ENCODE peak calls at places on chromosomes 16 and 17, in six cellular contexts. A, G, W, T, V and S are unnamed samples.

GRCh38 chr16:86910146-86910805 is 331.9 kb downstream of the FOXL1 start:
- DNase-seq in A (no peak), G (no peak), W (no peak), T (no peak), V (peak), S (no peak)

GRCh38 chr17:79187186-79187585 is 112.6 kb downstream of the ENGASE start:
- DNase-seq in A (no peak), G (no peak), W (no peak), T (no peak), V (no peak), S (no peak)

GRCh38 chr17:69067274-69068047 is 6.7 kb upstream of the ABCA9 start:
- DNase-seq in A (no peak), G (no peak), W (no peak), T (no peak), V (no peak), S (no peak)

GRCh38 chr16:356756-357155 is 4.2 kb upstream of the AXIN1 start:
- DNase-seq in A (no peak), G (no peak), W (no peak), T (no peak), V (no peak), S (no peak)

GRCh38 chr17:37465058-37465616 is 24.6 kb upstream of the DUSP14 start:
- DNase-seq in A (no peak), G (no peak), W (no peak), T (no peak), V (no peak), S (no peak)

GRCh38 chr17:68777856-68778694 is 176.9 kb upstream of the FAM20A start:
- DNase-seq in A (no peak), G (no peak), W (no peak), T (no peak), V (no peak), S (no peak)

GRCh38 chr16:27400751-27401620 is 988 bp upstream of the IL21R start:
- DNase-seq in A (no peak), G (no peak), W (no peak), T (no peak), V (no peak), S (no peak)

GRCh38 chr16:77511053-77511452 is 76.2 kb upstream of the ADAMTS18 start:
- DNase-seq in A (no peak), G (no peak), W (no peak), T (no peak), V (no peak), S (no peak)

GRCh38 chr16:48831081-48831722 is 221.2 kb upstream of the N4BP1 start:
- DNase-seq in A (no peak), G (no peak), W (no peak), T (no peak), V (no peak), S (no peak)

GRCh38 chr17:6023452-6023851 is 46.7 kb upstream of the WSCD1 start:
- DNase-seq in A (no peak), G (no peak), W (no peak), T (no peak), V (no peak), S (no peak)

GRCh38 chr17:43217614-43218087 is 6.0 kb downstream of the TMEM106A start:
- DNase-seq in A (no peak), G (no peak), W (no peak), T (peak), V (peak), S (no peak)

GRCh38 chr16:63689068-63689467 is 1432.8 kb downstream of the CDH11 start:
- DNase-seq in A (no peak), G (no peak), W (no peak), T (no peak), V (no peak), S (no peak)

GRCh38 chr17:4739122-4740024 is at the start of the genes CXCL16 and ZMYND15:
- DNase-seq in A (no peak), G (peak), W (peak), T (peak), V (no peak), S (no peak)

GRCh38 chr16:24077292-24077691 is 178.8 kb upstream of the CACNG3 start:
- DNase-seq in A (no peak), G (no peak), W (no peak), T (no peak), V (no peak), S (no peak)

GRCh38 chr16:19411298-19411697 is 6.4 kb upstream of the TMC5 start:
- DNase-seq in A (no peak), G (no peak), W (no peak), T (no peak), V (no peak), S (no peak)

GRCh38 chr17:56597495-56597990 is 4.0 kb downstream of the NOG start:
- DNase-seq in A (no peak), G (no peak), W (no peak), T (no peak), V (peak), S (no peak)

GRCh38 chr17:56596741-56597494 is 3.4 kb downstream of the NOG start:
- DNase-seq in A (no peak), G (no peak), W (no peak), T (no peak), V (no peak), S (no peak)

GRCh38 chr17:56594528-56595418 is 1.3 kb downstream of the NOG start:
- DNase-seq in A (no peak), G (no peak), W (no peak), T (peak), V (no peak), S (no peak)

GRCh38 chr17:56593741-56594527 is 435 bp downstream of the NOG start:
- DNase-seq in A (peak), G (peak), W (peak), T (peak), V (peak), S (no peak)

GRCh38 chr17:56595831-56596740 is 2.6 kb downstream of the NOG start:
- DNase-seq in A (no peak), G (no peak), W (no peak), T (no peak), V (peak), S (no peak)
- H3K4me3 ChIP-seq in A (no peak), G (peak), W (peak), T (peak), V (peak), S (peak)

DNA sequence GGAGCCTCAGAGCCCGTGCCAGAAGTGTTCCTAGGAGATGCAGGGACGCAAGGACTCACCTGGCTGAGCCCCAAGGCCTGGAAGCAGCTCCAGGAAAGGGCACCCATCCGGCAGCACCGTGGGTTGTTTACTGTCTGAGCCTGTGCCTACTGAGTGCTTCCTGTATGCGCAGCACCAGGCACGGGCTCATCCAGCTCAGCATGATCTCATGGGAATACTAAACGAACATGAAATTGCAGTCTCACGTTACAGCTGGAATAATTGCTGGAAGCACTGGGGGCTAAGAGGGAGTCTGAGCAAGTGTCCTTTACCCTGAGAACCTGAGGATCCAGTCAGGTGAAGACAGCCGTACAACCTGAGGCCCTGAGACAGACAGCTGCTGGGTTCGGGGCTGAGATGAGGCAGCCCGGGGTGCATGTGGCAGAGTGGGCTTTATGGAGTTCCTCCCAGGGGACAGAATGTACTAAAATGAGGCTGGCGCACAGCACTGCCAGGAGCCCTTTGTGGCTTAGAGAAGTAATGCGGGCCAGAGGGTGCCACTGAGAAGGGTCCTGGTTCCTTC is 5.4 kb downstream of the CTRL start:
- DNase-seq in A (peak), G (no peak), W (peak), T (no peak), V (no peak), S (no peak)
- H3K4me3 ChIP-seq in A (no peak), G (no peak), W (no peak), T (no peak), V (no peak), S (no peak)

GRCh38 chr16:89172171-89172900 is 788 bp downstream of the CDH15 start:
- DNase-seq in A (no peak), G (peak), W (no peak), T (no peak), V (no peak), S (no peak)
- H3K4me3 ChIP-seq in A (no peak), G (no peak), W (no peak), T (no peak), V (no peak), S (peak)

DNA sequence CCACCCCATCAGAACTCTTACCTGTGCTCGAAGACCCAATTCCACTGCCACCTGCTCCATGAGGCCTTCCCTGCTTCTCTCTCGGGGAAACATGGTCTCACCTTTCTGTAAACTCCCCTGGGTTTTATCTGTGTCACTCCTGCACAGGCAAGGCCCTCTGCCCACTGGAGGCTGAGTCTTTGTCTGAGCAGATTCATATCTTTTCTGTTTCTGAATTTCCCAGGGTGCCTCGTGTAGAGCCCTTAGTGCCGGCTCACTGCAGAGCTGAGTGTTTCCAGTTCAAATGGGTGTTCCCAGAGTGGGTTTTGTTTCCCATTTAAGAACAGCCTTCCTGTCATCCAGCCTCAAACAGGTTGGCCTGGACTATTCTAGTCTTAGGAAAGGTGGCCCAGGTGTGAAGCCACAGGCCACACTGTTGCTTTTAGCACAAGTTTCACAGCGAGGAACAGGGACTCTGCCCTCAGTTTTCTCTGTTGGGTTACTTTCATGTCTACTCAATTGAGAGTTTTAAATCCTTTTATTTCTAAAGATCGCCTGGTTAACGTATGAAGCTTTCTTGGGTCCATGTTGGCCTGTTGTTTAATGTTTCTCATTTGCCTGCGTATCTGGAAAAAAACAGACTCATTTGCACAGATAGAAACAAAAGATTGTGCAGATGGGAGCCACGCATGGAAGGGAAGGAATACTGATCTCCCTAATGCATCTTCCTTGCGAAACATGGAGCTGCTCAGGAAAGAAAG is 228.7 kb downstream of the MSI2 start:
- DNase-seq in A (no peak), G (no peak), W (no peak), T (no peak), V (no peak), S (no peak)
- H3K4me3 ChIP-seq in A (no peak), G (no peak), W (no peak), T (no peak), V (no peak), S (no peak)

GRCh38 chr17:35984140-35984539 is 2.4 kb downstream of the CCL14 start:
- DNase-seq in A (no peak), G (no peak), W (no peak), T (no peak), V (peak), S (no peak)

GRCh38 chr17:35982409-35983191 is 1.3 kb upstream of the CCL16 start:
- DNase-seq in A (no peak), G (no peak), W (no peak), T (no peak), V (no peak), S (no peak)

GRCh38 chr17:35991075-35991474 is 4.5 kb upstream of the CCL14 start:
- DNase-seq in A (no peak), G (no peak), W (no peak), T (no peak), V (no peak), S (no peak)

GRCh38 chr17:35988164-35988563 is 1.6 kb upstream of the CCL14 start:
- DNase-seq in A (no peak), G (no peak), W (no peak), T (no peak), V (no peak), S (no peak)

GRCh38 chr17:35986643-35987042 is at the start of gene CCL14:
- DNase-seq in A (no peak), G (no peak), W (no peak), T (no peak), V (no peak), S (no peak)
- H3K4me3 ChIP-seq in A (no peak), G (no peak), W (no peak), T (peak), V (no peak), S (no peak)

GRCh38 chr17:82457790-82458129 is 781 bp upstream of the NARF start:
- DNase-seq in A (no peak), G (no peak), W (no peak), T (no peak), V (no peak), S (no peak)
- H3K4me3 ChIP-seq in A (peak), G (peak), W (peak), T (peak), V (peak), S (peak)

DNA sequence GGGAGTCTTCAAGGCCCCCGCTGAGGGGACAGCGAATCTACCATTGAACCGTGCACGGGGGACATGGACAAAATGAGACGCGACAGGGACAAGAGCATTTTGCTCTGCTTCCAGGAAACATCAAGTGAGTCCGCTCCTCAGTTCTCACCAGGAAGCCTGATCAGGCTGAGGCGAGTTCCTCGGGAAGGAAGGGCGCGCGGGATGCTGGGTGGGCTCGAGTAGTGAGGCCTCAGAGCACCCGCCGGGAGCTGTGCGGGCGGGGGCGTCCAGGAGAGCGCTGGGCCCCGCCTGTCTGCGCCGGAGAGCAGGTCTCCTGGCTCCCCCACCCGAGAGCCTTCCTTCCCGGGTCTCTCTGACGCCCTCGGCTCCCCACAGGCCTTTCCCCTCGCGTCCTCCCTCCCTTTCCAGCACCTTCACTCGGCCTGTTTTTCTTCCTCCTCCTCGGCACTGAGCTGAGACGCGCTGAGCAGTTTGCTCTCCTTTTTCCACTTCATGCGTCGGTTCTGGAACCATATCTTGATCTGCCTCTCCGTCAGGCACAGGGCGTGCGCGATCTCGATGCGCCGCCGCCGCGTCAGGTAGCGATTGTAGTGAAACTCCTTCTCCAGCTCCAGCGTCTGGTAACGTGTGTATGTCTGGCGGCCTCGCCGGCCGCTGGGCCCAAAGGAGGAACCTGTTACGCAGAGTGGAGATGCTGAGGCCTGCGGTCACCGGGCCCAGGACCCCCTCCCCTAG is 2.6 kb upstream of the HOXB5 start:
- DNase-seq in A (no peak), G (no peak), W (no peak), T (no peak), V (no peak), S (no peak)
- H3K4me3 ChIP-seq in A (no peak), G (peak), W (peak), T (peak), V (no peak), S (peak)

GRCh38 chr16:31134625-31135534 is 647 bp downstream of the PRSS8 start:
- DNase-seq in A (peak), G (no peak), W (no peak), T (peak), V (no peak), S (no peak)
- H3K4me3 ChIP-seq in A (peak), G (no peak), W (no peak), T (peak), V (no peak), S (no peak)

GRCh38 chr17:51161541-51161940 is 4.7 kb upstream of the NME2 start:
- DNase-seq in A (no peak), G (no peak), W (no peak), T (peak), V (no peak), S (no peak)

GRCh38 chr17:51166987-51167931 is 1.0 kb downstream of the NME2 start:
- DNase-seq in A (peak), G (peak), W (no peak), T (peak), V (peak), S (no peak)

GRCh38 chr17:51165680-51166197 is 472 bp upstream of the NME2 start:
- DNase-seq in A (no peak), G (peak), W (no peak), T (no peak), V (no peak), S (no peak)

GRCh38 chr17:51166198-51166986 is at the start of gene NME2:
- DNase-seq in A (peak), G (peak), W (peak), T (peak), V (peak), S (peak)

GRCh38 chr17:51164911-51165679 is 1.1 kb upstream of the NME2 start:
- DNase-seq in A (peak), G (peak), W (no peak), T (no peak), V (no peak), S (no peak)
- H3K4me3 ChIP-seq in A (peak), G (peak), W (peak), T (peak), V (peak), S (peak)

GRCh38 chr16:7333326-7333725 is 681 bp downstream of the RBFOX1 start:
- DNase-seq in A (no peak), G (no peak), W (no peak), T (no peak), V (no peak), S (no peak)

GRCh38 chr16:7334801-7335560 is 2.3 kb downstream of the RBFOX1 start:
- DNase-seq in A (no peak), G (no peak), W (no peak), T (no peak), V (no peak), S (no peak)

GRCh38 chr16:7332611-7333010 is at the start of gene RBFOX1:
- DNase-seq in A (no peak), G (no peak), W (no peak), T (no peak), V (no peak), S (no peak)

GRCh38 chr16:7330709-7331108 is 1.9 kb upstream of the RBFOX1 start:
- DNase-seq in A (no peak), G (peak), W (no peak), T (no peak), V (no peak), S (no peak)

GRCh38 chr16:7331997-7332396 is 648 bp upstream of the RBFOX1 start:
- DNase-seq in A (no peak), G (no peak), W (no peak), T (no peak), V (no peak), S (no peak)
- H3K4me3 ChIP-seq in A (no peak), G (peak), W (no peak), T (no peak), V (no peak), S (no peak)